ENCODE peak calls at places on chromosomes 4 and X, in five cellular contexts. One of them, this sample, is unnamed.

GRCh38 chr4:41718907-41719306 is 29.6 kb downstream of the PHOX2B start:
- DNase-seq in foreskin fibroblast: peak
- DNase-seq in NCI-H1105: no peak
- DNase-seq in NCI-H524: no peak
- DNase-seq in GM03348: peak
- DNase-seq in this sample: peak

GRCh38 chrX:41474726-41475100 is 27.6 kb downstream of the NYX start:
- DNase-seq in NCI-H1105: no peak
- DNase-seq in foreskin fibroblast: no peak
- DNase-seq in NCI-H524: no peak
- DNase-seq in GM03348: no peak
- DNase-seq in this sample: no peak

GRCh38 chr4:130393246-130394041 is 1297.5 kb downstream of the C4orf33 start:
- DNase-seq in GM03348: no peak
- DNase-seq in NCI-H524: no peak
- DNase-seq in foreskin fibroblast: peak
- DNase-seq in NCI-H1105: no peak
- DNase-seq in this sample: no peak

GRCh38 chrX:35098419-35098818 is 155.8 kb downstream of the FAM47B start:
- DNase-seq in NCI-H1105: no peak
- DNase-seq in foreskin fibroblast: peak
- DNase-seq in GM03348: peak
- DNase-seq in NCI-H524: no peak
- DNase-seq in this sample: no peak

GRCh38 chr4:129218897-129219296 is 122.9 kb downstream of the C4orf33 start:
- DNase-seq in foreskin fibroblast: peak
- DNase-seq in NCI-H524: peak
- DNase-seq in NCI-H1105: no peak
- DNase-seq in GM03348: no peak
- DNase-seq in this sample: no peak

GRCh38 chr4:6753103-6753560 is 29.4 kb upstream of the KIAA0232 start:
- DNase-seq in foreskin fibroblast: no peak
- DNase-seq in NCI-H1105: no peak
- DNase-seq in GM03348: no peak
- DNase-seq in NCI-H524: no peak
- DNase-seq in this sample: no peak

GRCh38 chr4:72107456-72107855 is 75.7 kb downstream of the NPFFR2 start:
- DNase-seq in foreskin fibroblast: no peak
- DNase-seq in GM03348: no peak
- DNase-seq in NCI-H524: no peak
- DNase-seq in NCI-H1105: no peak
- DNase-seq in this sample: no peak

GRCh38 chrX:17944833-17945497 is 83.9 kb upstream of the RAI2 start:
- DNase-seq in foreskin fibroblast: peak
- DNase-seq in NCI-H524: peak
- DNase-seq in GM03348: peak
- DNase-seq in NCI-H1105: no peak
- DNase-seq in this sample: no peak

GRCh38 chr4:155377281-155377680 is 516 bp upstream of the MAP9 start:
- DNase-seq in GM03348: no peak
- DNase-seq in NCI-H1105: no peak
- DNase-seq in foreskin fibroblast: peak
- DNase-seq in NCI-H524: no peak
- DNase-seq in this sample: no peak

GRCh38 chr4:53956053-53956452 is 108.4 kb downstream of the CHIC2 start:
- DNase-seq in NCI-H1105: no peak
- DNase-seq in NCI-H524: no peak
- DNase-seq in GM03348: no peak
- DNase-seq in foreskin fibroblast: no peak
- DNase-seq in this sample: no peak

GRCh38 chr4:159273126-159273438 is 170.2 kb downstream of the RAPGEF2 start:
- DNase-seq in NCI-H1105: peak
- DNase-seq in GM03348: no peak
- DNase-seq in NCI-H524: no peak
- DNase-seq in foreskin fibroblast: peak
- DNase-seq in this sample: no peak

GRCh38 chrX:146055733-146056132 is 238.1 kb downstream of the SLITRK2 start:
- DNase-seq in NCI-H524: no peak
- DNase-seq in NCI-H1105: no peak
- DNase-seq in foreskin fibroblast: no peak
- DNase-seq in GM03348: no peak
- DNase-seq in this sample: no peak

GRCh38 chrX:39613508-39613921 is 484.2 kb downstream of the BCOR start:
- DNase-seq in GM03348: peak
- DNase-seq in NCI-H1105: peak
- DNase-seq in NCI-H524: peak
- DNase-seq in foreskin fibroblast: no peak
- DNase-seq in this sample: no peak

GRCh38 chrX:78327370-78328048 is at the start of gene CYSLTR1:
- DNase-seq in foreskin fibroblast: no peak
- DNase-seq in NCI-H524: no peak
- DNase-seq in NCI-H1105: no peak
- DNase-seq in GM03348: no peak
- DNase-seq in this sample: no peak

GRCh38 chr4:23814606-23815005 is 75.2 kb downstream of the PPARGC1A start:
- DNase-seq in foreskin fibroblast: no peak
- DNase-seq in GM03348: no peak
- DNase-seq in NCI-H1105: no peak
- DNase-seq in NCI-H524: no peak
- DNase-seq in this sample: no peak

GRCh38 chr4:36508390-36508789 is 227.0 kb downstream of the DTHD1 start:
- DNase-seq in foreskin fibroblast: no peak
- DNase-seq in NCI-H524: no peak
- DNase-seq in NCI-H1105: no peak
- DNase-seq in GM03348: no peak
- DNase-seq in this sample: no peak

GRCh38 chr4:109111031-109111430 is 191.4 kb downstream of the COL25A1 start:
- DNase-seq in NCI-H1105: no peak
- DNase-seq in GM03348: no peak
- DNase-seq in foreskin fibroblast: peak
- DNase-seq in NCI-H524: no peak
- DNase-seq in this sample: no peak

GRCh38 chrX:55196688-55197087 is 23.5 kb upstream of the PAGE5 start:
- DNase-seq in foreskin fibroblast: no peak
- DNase-seq in NCI-H524: no peak
- DNase-seq in NCI-H1105: no peak
- DNase-seq in GM03348: no peak
- DNase-seq in this sample: no peak

GRCh38 chr4:6332042-6332668 is 62.5 kb downstream of the WFS1 start:
- DNase-seq in NCI-H1105: no peak
- DNase-seq in GM03348: peak
- DNase-seq in NCI-H524: peak
- DNase-seq in foreskin fibroblast: peak
- DNase-seq in this sample: no peak

GRCh38 chrX:24993887-24994286 is 21.9 kb downstream of the ARX start:
- DNase-seq in NCI-H524: no peak
- DNase-seq in NCI-H1105: no peak
- DNase-seq in GM03348: no peak
- DNase-seq in foreskin fibroblast: no peak
- DNase-seq in this sample: no peak

GRCh38 chrX:118513120-118513899 is 17.7 kb downstream of the DOCK11 start:
- DNase-seq in NCI-H524: no peak
- DNase-seq in GM03348: peak
- DNase-seq in NCI-H1105: no peak
- DNase-seq in foreskin fibroblast: peak
- DNase-seq in this sample: no peak